ENCODE peak calls at places on chromosomes 4 and X, in six cellular contexts. O, R, M, U, L and B are unnamed samples.

GRCh38 chr4:98199247-98199646 is 56.0 kb upstream of the STPG2 start:
- DNase-seq in R (no peak), M (no peak), O (no peak), L (no peak), U (no peak), B (no peak)

GRCh38 chr4:145623831-145624230 is 4.6 kb downstream of the MMAA start:
- DNase-seq in M (no peak), R (no peak), O (peak), L (peak), U (peak), B (no peak)

GRCh38 chr4:152245706-152246105 is 290.2 kb downstream of the FBXW7 start:
- DNase-seq in R (no peak), U (peak), O (peak), L (no peak), M (no peak), B (no peak)

GRCh38 chr4:107740381-107740780 is 20.3 kb upstream of the PAPSS1 start:
- DNase-seq in M (no peak), R (no peak), L (no peak), O (peak), U (peak), B (no peak)

GRCh38 chr4:41977709-41978108 is 3.8 kb upstream of the DCAF4L1 start:
- DNase-seq in O (peak), R (no peak), L (no peak), U (no peak), M (no peak), B (no peak)

GRCh38 chr4:19844436-19844835 is 407.3 kb upstream of the SLIT2 start:
- DNase-seq in O (peak), R (no peak), M (no peak), L (no peak), U (peak), B (no peak)

GRCh38 chr4:20037745-20038144 is 214.0 kb upstream of the SLIT2 start:
- DNase-seq in R (no peak), U (no peak), O (no peak), M (no peak), L (no peak), B (no peak)

GRCh38 chr4:30839583-30840520 is 119.7 kb downstream of the PCDH7 start:
- DNase-seq in L (peak), R (no peak), U (peak), O (peak), M (no peak), B (no peak)

GRCh38 chrX:83630662-83631061 is 122.6 kb downstream of the POU3F4 start:
- DNase-seq in M (no peak), U (no peak), O (no peak), R (peak), L (no peak), B (no peak)

GRCh38 chrX:40105016-40105790 is 7.4 kb upstream of the BCOR start:
- DNase-seq in R (peak), M (no peak), L (no peak), O (peak), U (no peak), B (no peak)

GRCh38 chr4:109648266-109648996 is 54.8 kb downstream of the CASP6 start:
- DNase-seq in L (no peak), R (no peak), O (no peak), M (no peak), U (no peak), B (no peak)

GRCh38 chr4:146061610-146062324 is 113.8 kb upstream of the LSM6 start:
- DNase-seq in L (no peak), R (no peak), O (no peak), M (no peak), U (no peak), B (no peak)

GRCh38 chr4:13166214-13166613 is 317.9 kb downstream of the RAB28 start:
- DNase-seq in R (no peak), O (peak), M (no peak), U (no peak), L (no peak), B (no peak)

GRCh38 chrX:31483336-31483735 is 411.5 kb upstream of the FTHL17 start:
- DNase-seq in O (peak), L (peak), R (no peak), M (no peak), U (no peak), B (no peak)

GRCh38 chrX:6645216-6645615 is 110.3 kb upstream of the VCX3A start:
- DNase-seq in U (no peak), R (no peak), L (no peak), M (no peak), O (no peak), B (no peak)

GRCh38 chrX:125005863-125006262 is 313.8 kb upstream of the TEX13C start:
- DNase-seq in R (peak), U (no peak), M (no peak), L (no peak), O (no peak), B (no peak)

GRCh38 chr4:67584496-67584895 is 26.0 kb downstream of the STAP1 start:
- DNase-seq in M (no peak), L (no peak), R (no peak), O (no peak), U (no peak), B (no peak)

GRCh38 chr4:184250795-184251679 is 33.4 kb upstream of the ENPP6 start:
- DNase-seq in O (peak), M (no peak), R (no peak), L (peak), U (peak), B (no peak)

GRCh38 chr4:81319657-81320056 is 104.6 kb upstream of the PRKG2 start:
- DNase-seq in M (no peak), O (no peak), U (no peak), L (no peak), R (no peak), B (no peak)

GRCh38 chr4:74619931-74620702 is 174.2 kb downstream of the BTC start:
- DNase-seq in O (peak), M (no peak), U (no peak), R (no peak), L (no peak), B (no peak)

GRCh38 chr4:136742330-136742729 is 790.0 kb downstream of the PCDH18 start:
- DNase-seq in M (no peak), R (no peak), L (no peak), O (peak), U (peak), B (no peak)

GRCh38 chr4:74370912-74371311 is 6.0 kb downstream of the EREG start:
- DNase-seq in L (no peak), U (peak), M (no peak), O (peak), R (no peak), B (no peak)

GRCh38 chr4:78057600-78058560 is 757 bp downstream of the FRAS1 start:
- DNase-seq in L (no peak), O (peak), R (peak), M (peak), U (peak), B (peak)

GRCh38 chr4:186723207-186724047 is at the start of gene FAT1:
- DNase-seq in R (no peak), L (no peak), M (no peak), U (peak), O (peak), B (peak)

GRCh38 chr4:123866796-123867195 is 470.2 kb downstream of the SPRY1 start:
- DNase-seq in U (no peak), O (peak), L (no peak), M (no peak), R (no peak), B (no peak)

GRCh38 chr4:6360385-6360784 is 90.7 kb downstream of the WFS1 start:
- DNase-seq in R (no peak), L (no peak), U (no peak), O (peak), M (no peak), B (no peak)

GRCh38 chr4:143420227-143420626 is 83.6 kb downstream of the GAB1 start:
- DNase-seq in R (no peak), L (no peak), O (no peak), U (no peak), M (no peak), B (no peak)
- H3K4me3 ChIP-seq in R (no peak), L (no peak), O (no peak), U (no peak), M (no peak), B (no peak)

GRCh38 chr4:14180166-14180565 is 552.6 kb upstream of the BOD1L1 start:
- DNase-seq in L (no peak), O (no peak), R (no peak), M (no peak), U (no peak), B (no peak)

GRCh38 chr4:14178421-14178820 is 550.9 kb upstream of the BOD1L1 start:
- DNase-seq in O (peak), U (peak), L (no peak), R (no peak), M (no peak), B (no peak)

GRCh38 chr4:14176613-14177012 is 549.1 kb upstream of the BOD1L1 start:
- DNase-seq in R (no peak), U (no peak), L (no peak), O (no peak), M (no peak), B (no peak)

GRCh38 chr4:14180983-14181601 is 553.6 kb upstream of the BOD1L1 start:
- DNase-seq in M (no peak), O (peak), L (no peak), U (no peak), R (no peak), B (no peak)

GRCh38 chr4:14177987-14178386 is 550.5 kb upstream of the BOD1L1 start:
- DNase-seq in R (no peak), U (no peak), L (no peak), M (no peak), O (no peak), B (no peak)
- H3K4me3 ChIP-seq in R (no peak), U (no peak), L (no peak), M (no peak), O (no peak), B (no peak)

GRCh38 chr4:76200771-76201224 is 12.8 kb downstream of the SCARB2 start:
- DNase-seq in R (no peak), U (no peak), M (no peak), L (no peak), O (no peak), B (peak)
- H3K4me3 ChIP-seq in R (no peak), U (no peak), M (no peak), L (no peak), O (no peak), B (no peak)

GRCh38 chr4:893276-893994 is 38.7 kb downstream of the GAK start:
- DNase-seq in O (no peak), L (no peak), R (no peak), U (no peak), M (no peak), B (no peak)

GRCh38 chr4:893995-894705 is 38.0 kb downstream of the GAK start:
- DNase-seq in O (no peak), M (no peak), R (no peak), L (no peak), U (no peak), B (no peak)

GRCh38 chr4:890036-890695 is 42.0 kb downstream of the GAK start:
- DNase-seq in U (no peak), O (no peak), R (no peak), M (no peak), L (no peak), B (no peak)

GRCh38 chr4:891747-892146 is 40.4 kb downstream of the GAK start:
- DNase-seq in U (peak), O (no peak), M (no peak), L (no peak), R (no peak), B (no peak)

DNA sequence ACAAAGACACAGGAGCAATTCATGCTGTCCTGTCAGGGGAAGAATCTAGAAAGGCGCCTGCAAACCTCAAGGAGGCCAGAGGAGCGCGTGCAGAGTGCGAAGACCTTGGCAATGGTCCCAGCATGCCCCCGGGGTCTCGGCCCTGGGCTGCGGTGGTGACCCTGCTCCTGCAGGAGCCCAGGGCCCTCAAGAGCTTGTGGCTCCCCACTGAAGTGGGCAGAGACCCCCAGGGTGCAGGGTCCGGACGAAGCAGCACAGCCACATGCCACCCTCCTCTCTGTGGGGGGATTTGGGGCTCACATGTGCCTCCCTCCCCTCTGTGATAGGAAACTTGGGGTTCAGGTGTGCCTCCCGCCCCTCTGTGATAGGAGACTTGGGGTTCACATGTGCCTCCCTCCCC is 39.3 kb downstream of the GAK start:
- DNase-seq in R (no peak), O (no peak), U (no peak), M (no peak), L (no peak), B (no peak)
- H3K4me3 ChIP-seq in R (no peak), O (no peak), U (no peak), M (no peak), L (no peak), B (no peak)

GRCh38 chrX:133786382-133786781 is 199.0 kb downstream of the GPC3 start:
- DNase-seq in O (no peak), U (no peak), L (no peak), R (no peak), M (no peak), B (no peak)

GRCh38 chrX:133794151-133794550 is 191.2 kb downstream of the GPC3 start:
- DNase-seq in M (no peak), O (no peak), U (no peak), L (no peak), R (no peak), B (no peak)

GRCh38 chrX:133796282-133796681 is 189.1 kb downstream of the GPC3 start:
- DNase-seq in M (no peak), R (no peak), L (no peak), U (no peak), O (no peak), B (no peak)

DNA sequence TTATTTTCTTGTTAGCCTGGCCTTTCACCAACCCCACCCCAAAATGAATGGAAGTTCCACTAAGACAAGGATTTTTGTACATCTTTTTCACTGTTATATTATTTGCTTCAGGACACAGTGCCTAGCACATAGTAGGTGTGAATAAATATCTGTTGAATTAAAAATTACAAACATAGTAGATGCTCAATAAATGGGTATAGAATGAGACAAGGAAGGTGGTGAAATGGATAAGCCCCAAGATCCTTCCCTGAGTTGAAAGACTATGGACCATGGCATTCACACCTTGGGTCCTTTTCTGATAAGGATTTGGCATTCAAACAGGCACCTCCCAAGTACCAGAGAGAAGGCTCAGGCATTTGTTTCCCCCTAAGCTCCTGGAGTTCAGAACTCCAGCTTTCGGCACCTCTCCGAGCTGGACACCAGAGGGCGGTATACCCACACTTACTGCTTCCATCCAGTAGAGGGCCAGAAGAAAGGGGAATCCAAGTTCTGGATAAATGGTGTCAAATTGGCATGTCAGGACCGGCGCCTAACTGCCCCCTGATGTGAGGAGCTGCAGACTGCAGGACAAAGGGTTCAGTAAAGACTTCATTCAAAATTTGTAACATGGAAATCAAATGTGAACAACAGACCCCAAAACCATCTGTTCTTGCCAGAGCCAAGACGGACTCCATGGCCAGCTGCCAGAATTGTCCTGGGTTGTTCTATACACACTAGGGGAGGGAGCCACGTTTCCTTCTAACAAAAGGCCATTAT is 193.0 kb downstream of the GPC3 start:
- DNase-seq in O (peak), L (peak), U (peak), M (peak), R (peak), B (peak)
- H3K4me3 ChIP-seq in O (no peak), L (peak), U (no peak), M (peak), R (no peak), B (peak)

DNA sequence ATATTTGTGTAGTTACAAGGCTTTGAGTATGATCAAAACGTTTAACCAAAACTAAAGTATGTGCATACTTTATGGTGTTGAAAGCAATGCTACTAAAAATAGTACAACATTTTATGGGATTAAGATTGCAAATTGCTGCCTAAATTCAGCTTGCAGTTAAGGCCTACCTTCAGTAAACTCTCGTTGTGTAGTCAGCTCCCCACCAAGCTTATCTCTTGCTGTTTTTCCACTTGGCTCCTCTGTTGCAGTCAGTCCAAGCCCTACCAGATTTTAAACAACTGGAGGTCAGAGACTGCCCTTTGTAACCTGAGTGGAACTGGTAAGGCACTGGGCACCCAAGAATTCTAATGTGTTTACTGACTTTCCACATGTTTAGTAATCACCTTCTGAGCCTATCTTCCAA is 25.7 kb downstream of the AFF1 start:
- DNase-seq in R (no peak), M (no peak), O (peak), U (no peak), L (no peak), B (no peak)
- H3K4me3 ChIP-seq in R (no peak), M (no peak), O (no peak), U (peak), L (no peak), B (no peak)

GRCh38 chr4:127143460-127144190 is 489.1 kb upstream of the INTU start:
- DNase-seq in L (no peak), M (no peak), O (peak), U (no peak), R (no peak), B (no peak)
- H3K4me3 ChIP-seq in L (no peak), M (no peak), O (no peak), U (no peak), R (no peak), B (no peak)